ENCODE peak calls at places on chromosome 6, in six cellular contexts. P, W, E, H, D and S are unnamed samples.

GRCh38 chr6:159762681-159763293 is 942 bp downstream of the ACAT2 start:
- DNase-seq in E (peak; percentile 3), W (peak; percentile 12), H (no peak), P (no peak), D (peak; percentile 29), S (no peak)

GRCh38 chr6:57242505-57242904 is 20.4 kb upstream of the RAB23 start:
- DNase-seq in P (no peak), H (peak; percentile 23), D (no peak), W (no peak), E (peak; percentile 95), S (no peak)

GRCh38 chr6:169156108-169156821 is 97.4 kb downstream of the THBS2 start:
- DNase-seq in D (no peak), W (no peak), E (peak; percentile 55), P (no peak), H (no peak), S (no peak)

GRCh38 chr6:45997875-45998506 is 17.7 kb downstream of the CLIC5 start:
- DNase-seq in E (no peak), P (no peak), D (no peak), H (no peak), W (no peak), S (no peak)

GRCh38 chr6:19578489-19578888 is 258.7 kb upstream of the ID4 start:
- DNase-seq in P (no peak), D (no peak), E (peak; percentile 13), W (no peak), H (no peak), S (no peak)

GRCh38 chr6:132495604-132496079 is 17.3 kb downstream of the STX7 start:
- DNase-seq in E (no peak), D (no peak), W (no peak), P (no peak), H (no peak), S (no peak)

GRCh38 chr6:7153807-7154206 is 46.0 kb downstream of the RREB1 start:
- DNase-seq in W (no peak), D (no peak), H (no peak), P (no peak), E (no peak), S (no peak)

GRCh38 chr6:6588064-6588923 is at the start of gene LY86:
- DNase-seq in H (no peak), D (peak; percentile 60), P (no peak), W (no peak), E (no peak), S (no peak)

GRCh38 chr6:135576055-135576454 is 78.5 kb upstream of the AHI1 start:
- DNase-seq in E (peak; percentile 90), W (no peak), D (no peak), P (no peak), H (no peak), S (no peak)

GRCh38 chr6:1230689-1231605 is 81.0 kb upstream of the FOXQ1 start:
- DNase-seq in D (no peak), E (no peak), H (no peak), P (no peak), W (no peak), S (no peak)

GRCh38 chr6:43436577-43437282 is 9.4 kb downstream of the ABCC10 start:
- DNase-seq in D (no peak), W (peak; percentile 83), E (peak; percentile 70), P (peak; percentile 88), H (no peak), S (no peak)

GRCh38 chr6:89954721-89955148 is 60.5 kb downstream of the GJA10 start:
- DNase-seq in E (no peak), H (no peak), D (no peak), W (no peak), P (no peak), S (no peak)

GRCh38 chr6:167420858-167421766 is 96.2 kb downstream of the TTLL2 start:
- DNase-seq in H (no peak), E (no peak), P (no peak), W (no peak), D (no peak), S (no peak)

GRCh38 chr6:27297857-27298730 is 14.0 kb downstream of the POM121L2 start:
- DNase-seq in D (no peak), W (no peak), P (no peak), E (peak; percentile 45), H (peak; percentile 63), S (no peak)